ENCODE peak calls at places on chromosome X, in seven cellular contexts. W, S, Z, U, V, Y and J are unnamed samples.
A peak's percentile ranks its signal among the peaks of the same experiment; 100 is the strongest.

GRCh38 chrX:38845426-38845825 is 44.2 kb downstream of the MID1IP1 start:
- DNase-seq in Z (no peak), V (no peak), S (no peak), Y (no peak), U (no peak), W (no peak), J (no peak)

GRCh38 chrX:135629342-135629741 is 84.1 kb upstream of the CT45A1 start:
- DNase-seq in V (no peak), S (no peak), W (no peak), Y (no peak), U (no peak), Z (no peak), J (no peak)

GRCh38 chrX:80578518-80579105 is 158.4 kb downstream of the TENT5D start:
- DNase-seq in Y (no peak), Z (no peak), V (no peak), W (peak; percentile 12), U (peak; percentile 15), S (no peak), J (no peak)

GRCh38 chrX:22652596-22652995 is 347.2 kb upstream of the DDX53 start:
- DNase-seq in U (no peak), W (no peak), V (no peak), Y (no peak), Z (no peak), S (no peak), J (no peak)

GRCh38 chrX:153406903-153407302 is 4.4 kb upstream of the ZFP92 start:
- DNase-seq in Z (no peak), W (no peak), V (no peak), S (no peak), U (no peak), Y (no peak), J (no peak)

GRCh38 chrX:134006484-134007161 is 21.2 kb upstream of the GPC3 start:
- DNase-seq in Y (no peak), W (no peak), Z (no peak), S (no peak), U (no peak), V (no peak), J (no peak)

GRCh38 chrX:15679246-15679645 is 14.6 kb upstream of the CLTRN start:
- DNase-seq in U (no peak), Z (no peak), V (no peak), W (no peak), Y (no peak), S (no peak), J (no peak)

GRCh38 chrX:3638280-3638873 is 75.1 kb downstream of the PRKX start:
- DNase-seq in Z (no peak), S (no peak), W (peak; percentile 17), U (no peak), V (no peak), Y (no peak), J (no peak)

GRCh38 chrX:134469481-134469880 is 9.5 kb downstream of the HPRT1 start:
- DNase-seq in V (no peak), U (no peak), Y (no peak), S (no peak), Z (no peak), W (no peak), J (no peak)

GRCh38 chrX:72373136-72373535 is 67.4 kb upstream of the CITED1 start:
- DNase-seq in Z (no peak), U (no peak), S (no peak), V (no peak), Y (no peak), W (no peak), J (no peak)

GRCh38 chrX:103669745-103670144 is 16.8 kb downstream of the MORF4L2 start:
- DNase-seq in W (no peak), V (no peak), Z (no peak), U (no peak), Y (no peak), S (no peak), J (no peak)

GRCh38 chrX:144918936-144919335 is 328.4 kb upstream of the SPANXN1 start:
- DNase-seq in S (no peak), Y (no peak), U (no peak), V (no peak), W (no peak), Z (no peak), J (no peak)

GRCh38 chrX:125205918-125206665 is 113.6 kb upstream of the TEX13C start:
- DNase-seq in Y (no peak), V (no peak), S (no peak), U (no peak), W (no peak), Z (no peak), J (no peak)

GRCh38 chrX:40170830-40171512 is 73.2 kb upstream of the BCOR start:
- DNase-seq in V (no peak), U (no peak), Y (no peak), W (no peak), Z (no peak), S (no peak), J (no peak)

GRCh38 chrX:40167240-40168182 is 69.8 kb upstream of the BCOR start:
- DNase-seq in U (no peak), W (no peak), Y (peak; percentile 67), V (no peak), S (no peak), Z (peak; percentile 63), J (no peak)

GRCh38 chrX:40168183-40169015 is 70.6 kb upstream of the BCOR start:
- DNase-seq in U (no peak), Z (no peak), V (no peak), Y (peak; percentile 20), W (no peak), S (no peak), J (no peak)

GRCh38 chrX:40171513-40172168 is 73.9 kb upstream of the BCOR start:
- DNase-seq in Y (no peak), Z (peak; percentile 54), W (no peak), S (no peak), U (no peak), V (no peak), J (no peak)

DNA sequence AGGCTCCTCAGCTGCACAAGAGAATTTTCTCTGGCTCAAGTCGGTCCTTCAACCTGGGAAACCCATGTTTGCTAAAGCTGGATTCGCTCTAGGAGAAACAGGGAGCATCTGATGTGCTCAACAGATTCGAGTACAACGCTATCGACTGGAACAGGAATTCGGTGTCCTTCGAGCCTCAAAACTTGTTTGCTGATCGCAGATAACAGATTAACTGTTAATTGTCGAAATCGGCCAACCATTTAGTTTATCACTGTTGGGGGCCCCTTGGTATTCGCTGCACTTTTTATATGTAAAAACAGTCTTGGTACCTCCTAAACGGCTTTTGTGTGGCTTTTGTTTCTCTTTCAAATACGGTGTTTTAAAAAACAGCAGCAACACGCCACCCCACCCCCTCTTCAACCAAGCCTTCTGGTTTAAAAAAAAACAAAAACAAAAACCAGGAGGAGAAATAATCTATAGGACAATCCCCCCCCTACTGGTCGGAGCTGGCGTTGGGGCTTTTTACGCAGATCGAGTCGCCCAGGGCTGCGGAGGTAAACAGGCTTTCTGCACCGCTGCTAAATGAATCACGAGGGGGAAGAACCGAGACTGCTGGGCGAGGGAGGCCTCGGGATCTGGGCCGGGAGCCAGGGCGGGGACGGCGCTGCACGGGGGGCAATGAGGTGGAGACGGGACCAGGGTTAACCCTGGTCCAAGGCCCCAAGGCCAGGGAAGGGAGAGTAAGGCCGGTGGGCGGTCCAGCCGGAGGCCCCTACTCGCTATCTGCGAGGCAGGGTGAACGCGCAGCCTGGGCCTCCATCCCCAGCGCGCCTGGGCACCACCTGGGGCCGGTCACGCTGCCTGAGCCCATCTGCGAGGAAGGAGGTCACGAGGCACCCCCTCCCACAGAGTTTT is 71.7 kb upstream of the BCOR start:
- DNase-seq in Y (peak; percentile 82), U (peak; percentile 61), W (peak; percentile 76), V (no peak), S (no peak), Z (peak; percentile 75), J (no peak)
- H3K4me1 ChIP-seq in Y (peaks cover 2% of the 10 kb centered on the region), U (peaks cover 28% of the 10 kb centered on the region), W (peaks cover 50% of the 10 kb centered on the region), V (no peaks in the 10 kb centered on the region), S (peaks cover 10% of the 10 kb centered on the region), Z (no peaks in the 10 kb centered on the region), J (peaks cover 2% of the 10 kb centered on the region)

GRCh38 chrX:137425273-137425902 is 140.5 kb upstream of the ZIC3 start:
- DNase-seq in W (no peak), Z (no peak), Y (no peak), V (no peak), S (no peak), U (no peak), J (no peak)
- H3K4me1 ChIP-seq in W (peaks cover 11% of the 10 kb centered on the region), Z (no peaks in the 10 kb centered on the region), Y (no peaks in the 10 kb centered on the region), V (no peaks in the 10 kb centered on the region), S (peaks cover 2% of the 10 kb centered on the region), U (no peaks in the 10 kb centered on the region), J (peaks cover 7% of the 10 kb centered on the region)

GRCh38 chrX:70172226-70172625 is 5.1 kb upstream of the DGAT2L6 start:
- DNase-seq in S (no peak), V (no peak), W (no peak), Y (no peak), U (no peak), Z (no peak), J (no peak)
- H3K4me1 ChIP-seq in S (no peaks in the 10 kb centered on the region), V (no peaks in the 10 kb centered on the region), W (no peaks in the 10 kb centered on the region), Y (no peaks in the 10 kb centered on the region), U (peaks cover 11% of the 10 kb centered on the region), Z (peaks cover 3% of the 10 kb centered on the region), J (no peaks in the 10 kb centered on the region)

GRCh38 chrX:35115205-35115604 is 172.6 kb downstream of the FAM47B start:
- DNase-seq in Z (no peak), U (no peak), S (no peak), V (no peak), W (no peak), Y (no peak), J (no peak)
- H3K4me1 ChIP-seq in Z (no peaks in the 10 kb centered on the region), U (no peaks in the 10 kb centered on the region), S (no peaks in the 10 kb centered on the region), V (no peaks in the 10 kb centered on the region), W (no peaks in the 10 kb centered on the region), Y (no peaks in the 10 kb centered on the region), J (no peaks in the 10 kb centered on the region)